ENCODE peak calls at places on chromosomes 3 and 15, in ten cellular contexts. E is mesenchymal stem cell; Z is activated gamma-delta T cell treated with Interleukin-2 at 50 U/mL for 16 hours; G is stimulated activated CD4-positive, alpha-beta T cell treated with anti-CD3 and anti-CD28 coated beads, Interleukin-15, amount 100 ng/mL, for 24 hours; H is glomerular endothelial cell; B is activated effector memory CD4-positive, alpha-beta T cell treated with anti-CD3 and anti-CD28 coated beads, Interleukin-2, amount 50 U/mL, for 16 hours; F is dorsolateral prefrontal cortex; A is activated CD8-positive, alpha-beta memory T cell treated with anti-CD3 and anti-CD28 coated beads, Interleukin-2, amount 50 U/mL, for 48 hours; C is stimulated activated CD8-positive, alpha-beta memory T cell treated with anti-CD3 and anti-CD28 coated beads, Interleukin-7, amount 100 ng/mL, for 1 hour; R is AG10803. U is an unnamed sample.

GRCh38 chr15:85773249-85773648 is 21.5 kb downstream of the KLHL25 start:
- DNase-seq in F (no peak), R (no peak), H (no peak), G (no peak), B (no peak), C (no peak), E (no peak), Z (no peak), A (no peak), U (no peak)

GRCh38 chr3:115464036-115464435 is 159.3 kb upstream of the GAP43 start:
- DNase-seq in E (no peak), H (no peak), C (no peak), F (no peak), A (no peak), R (no peak), Z (no peak), B (no peak), G (no peak), U (no peak)

GRCh38 chr15:88954431-88955277 is 41.5 kb upstream of the MFGE8 start:
- DNase-seq in H (no peak), G (no peak), E (peak; percentile 41), Z (no peak), C (no peak), R (peak; percentile 69), A (no peak), B (no peak), F (no peak), U (peak; percentile 80)

GRCh38 chr3:127524300-127524896 is 66.1 kb downstream of the TPRA1 start:
- DNase-seq in R (no peak), F (no peak), A (no peak), B (no peak), E (no peak), H (no peak), C (no peak), G (no peak), Z (no peak), U (peak; percentile 52)

GRCh38 chr3:133532951-133533350 is 40.5 kb upstream of the CDV3 start:
- DNase-seq in A (no peak), H (no peak), R (peak; percentile 41), E (peak; percentile 40), B (no peak), G (no peak), Z (no peak), C (no peak), F (no peak), U (no peak)

GRCh38 chr3:73622135-73622534 is 2.6 kb downstream of the PDZRN3 start:
- DNase-seq in H (no peak), E (peak; percentile 67), R (peak; percentile 63), G (no peak), A (no peak), C (no peak), F (no peak), Z (no peak), B (no peak), U (peak; percentile 94)

GRCh38 chr3:143090966-143091365 is 28.6 kb upstream of the CHST2 start:
- DNase-seq in H (no peak), C (no peak), F (no peak), R (no peak), Z (no peak), A (no peak), G (no peak), B (no peak), E (no peak), U (no peak)

GRCh38 chr3:178950676-178951075 is 120.9 kb downstream of the ZMAT3 start:
- DNase-seq in R (no peak), B (no peak), A (no peak), H (peak; percentile 37), E (no peak), F (no peak), C (no peak), G (peak; percentile 36), Z (no peak), U (no peak)

GRCh38 chr3:186164696-186165095 is 55.8 kb upstream of the ETV5 start:
- DNase-seq in H (no peak), E (no peak), B (no peak), F (no peak), C (no peak), A (no peak), R (no peak), G (no peak), Z (no peak), U (no peak)

GRCh38 chr15:63449711-63450110 is 54.7 kb upstream of the USP3 start:
- DNase-seq in F (no peak), B (no peak), Z (no peak), H (no peak), G (no peak), R (no peak), E (no peak), C (no peak), A (no peak), U (peak; percentile 79)

GRCh38 chr3:132290833-132291232 is 26.4 kb upstream of the ACP3 start:
- DNase-seq in C (no peak), B (no peak), H (no peak), A (no peak), F (no peak), G (no peak), Z (no peak), R (peak; percentile 67), E (peak; percentile 33), U (no peak)

GRCh38 chr3:172726370-172726769 is 15.5 kb upstream of the NCEH1 start:
- DNase-seq in B (no peak), F (no peak), H (no peak), G (no peak), Z (no peak), E (peak; percentile 33), R (no peak), C (no peak), A (no peak), U (no peak)

GRCh38 chr3:195182470-195182795 is 88.5 kb downstream of the XXYLT1 start:
- DNase-seq in A (no peak), F (no peak), R (peak; percentile 67), E (peak; percentile 92), H (no peak), B (peak; percentile 70), G (peak; percentile 15), C (no peak), Z (no peak), U (no peak)

GRCh38 chr15:100405179-100405578 is 63.4 kb upstream of the ADAMTS17 start:
- DNase-seq in C (no peak), R (no peak), G (no peak), B (no peak), A (no peak), E (no peak), F (no peak), H (no peak), Z (no peak), U (no peak)

GRCh38 chr3:129310612-129311011 is 31.9 kb downstream of the HMCES start:
- DNase-seq in E (no peak), F (no peak), R (no peak), B (no peak), H (no peak), A (no peak), C (no peak), G (no peak), Z (no peak), U (no peak)

GRCh38 chr3:99777708-99778107 is 40.0 kb upstream of the CMSS1 start:
- DNase-seq in A (no peak), E (no peak), Z (no peak), F (no peak), G (no peak), B (no peak), C (no peak), R (no peak), H (no peak), U (no peak)